ENCODE peak calls at places on chromosomes 3 and 15, in five cellular contexts. J, W, R, G and U are unnamed samples.
A peak's percentile ranks its signal among the peaks of the same experiment; 100 is the strongest.

GRCh38 chr3:56469141-56469540 is 874 bp upstream of the ERC2 start:
- DNase-seq in W (peak; percentile 25), J (peak; percentile 4), G (no peak), R (no peak), U (no peak)

GRCh38 chr3:138174421-138175122 is at the start of gene DBR1:
- DNase-seq in W (peak; percentile 80), G (peak; percentile 47), J (peak; percentile 81), R (peak; percentile 59), U (peak; percentile 83)

GRCh38 chr3:133742351-133743091 is 3.7 kb upstream of the TF start:
- DNase-seq in G (no peak), J (no peak), R (no peak), W (no peak), U (no peak)

GRCh38 chr15:65747265-65747664 is 44.8 kb downstream of the DENND4A start:
- DNase-seq in J (no peak), R (no peak), W (no peak), G (no peak), U (no peak)

GRCh38 chr3:58627580-58627894 is 39.0 kb downstream of the FAM3D start:
- DNase-seq in W (peak; percentile 33), G (no peak), J (no peak), R (no peak), U (peak; percentile 39)

GRCh38 chr3:151838574-151839312 is 24.8 kb downstream of the AADAC start:
- DNase-seq in J (peak; percentile 1), W (peak; percentile 89), G (no peak), R (peak; percentile 2), U (peak; percentile 85)

GRCh38 chr3:13824521-13825316 is 55.2 kb downstream of the WNT7A start:
- DNase-seq in W (no peak), J (no peak), R (no peak), G (no peak), U (no peak)

GRCh38 chr3:181176610-181177009 is 187.1 kb upstream of the DNAJC19 start:
- DNase-seq in G (no peak), R (peak; percentile 4), J (peak; percentile 12), W (peak; percentile 73), U (peak; percentile 67)

GRCh38 chr3:120559228-120560061 is 36.7 kb upstream of the NDUFB4 start:
- DNase-seq in W (no peak), R (no peak), G (no peak), J (peak; percentile 41), U (peak; percentile 85)

GRCh38 chr3:52298147-52299098 is 10.8 kb downstream of the GLYCTK start:
- DNase-seq in G (no peak), R (no peak), W (no peak), J (no peak), U (no peak)

GRCh38 chr15:73856458-73857192 is 16.7 kb upstream of the TBC1D21 start:
- DNase-seq in W (no peak), J (no peak), G (no peak), R (no peak), U (no peak)

GRCh38 chr3:159634414-159634813 is 354.2 kb upstream of the IL12A start:
- DNase-seq in R (no peak), G (no peak), J (no peak), W (no peak), U (peak; percentile 74)

GRCh38 chr3:38084019-38084968 is 45.3 kb downstream of the DLEC1 start:
- DNase-seq in W (peak; percentile 20), G (no peak), R (no peak), J (no peak), U (peak; percentile 12)

GRCh38 chr3:181623924-181624694 is 87.6 kb upstream of the SOX2 start:
- DNase-seq in W (peak; percentile 73), R (no peak), J (no peak), G (no peak), U (peak; percentile 62)

GRCh38 chr3:129040579-129041300 is 19.8 kb upstream of the GP9 start:
- DNase-seq in R (no peak), W (no peak), G (no peak), J (no peak), U (no peak)

GRCh38 chr3:45554001-45554691 is 40.4 kb upstream of the LIMD1 start:
- DNase-seq in R (no peak), G (no peak), W (peak; percentile 66), J (no peak), U (peak; percentile 20)